ENCODE peak calls at places on chromosome 19, in six cellular contexts. One of them, this sample, is unnamed.

GRCh38 chr19:8302357-8302691 is 5.8 kb downstream of the CD320 start:
- DNase-seq in WTC11: peak; percentile 6
- DNase-seq in A549: no peak
- DNase-seq in GM12878: no peak
- DNase-seq in IMR-90: no peak
- DNase-seq in SK-N-SH: no peak
- DNase-seq in this sample: no peak

GRCh38 chr19:13953021-13953531 is 767 bp downstream of the DCAF15 start:
- DNase-seq in WTC11: peak; percentile 32
- DNase-seq in A549: peak; percentile 35
- DNase-seq in GM12878: no peak
- DNase-seq in IMR-90: peak; percentile 39
- DNase-seq in SK-N-SH: no peak
- DNase-seq in this sample: no peak

GRCh38 chr19:46717034-46717715 is at the start of gene PRKD2:
- DNase-seq in WTC11: peak; percentile 97
- DNase-seq in A549: peak; percentile 90
- DNase-seq in GM12878: no peak
- DNase-seq in IMR-90: peak; percentile 68
- DNase-seq in SK-N-SH: peak; percentile 98
- DNase-seq in this sample: peak; percentile 100

GRCh38 chr19:18118420-18119242 is 21.1 kb downstream of the MAST3 start:
- DNase-seq in WTC11: no peak
- DNase-seq in A549: no peak
- DNase-seq in GM12878: no peak
- DNase-seq in IMR-90: peak; percentile 18
- DNase-seq in SK-N-SH: no peak
- DNase-seq in this sample: no peak

GRCh38 chr19:53520163-53520546 is 17.8 kb upstream of the ZNF331 start:
- DNase-seq in WTC11: no peak
- DNase-seq in A549: no peak
- DNase-seq in GM12878: no peak
- DNase-seq in IMR-90: no peak
- DNase-seq in SK-N-SH: no peak
- DNase-seq in this sample: no peak

GRCh38 chr19:45767410-45767880 is 1.6 kb downstream of the SIX5 start:
- DNase-seq in WTC11: peak; percentile 69
- DNase-seq in A549: peak; percentile 58
- DNase-seq in GM12878: no peak
- DNase-seq in IMR-90: peak; percentile 89
- DNase-seq in SK-N-SH: no peak
- DNase-seq in this sample: no peak

GRCh38 chr19:38793186-38793585 is 4.2 kb downstream of the LGALS7B start:
- DNase-seq in WTC11: no peak
- DNase-seq in A549: no peak
- DNase-seq in GM12878: no peak
- DNase-seq in IMR-90: peak; percentile 60
- DNase-seq in SK-N-SH: no peak
- DNase-seq in this sample: no peak

GRCh38 chr19:57841364-57841763 is 8.3 kb upstream of the ZNF587 start:
- DNase-seq in WTC11: no peak
- DNase-seq in A549: no peak
- DNase-seq in GM12878: no peak
- DNase-seq in IMR-90: no peak
- DNase-seq in SK-N-SH: no peak
- DNase-seq in this sample: no peak

GRCh38 chr19:6020166-6020967 is 42.4 kb upstream of the RANBP3 start:
- DNase-seq in WTC11: no peak
- DNase-seq in A549: no peak
- DNase-seq in GM12878: no peak
- DNase-seq in IMR-90: no peak
- DNase-seq in SK-N-SH: peak; percentile 8
- DNase-seq in this sample: no peak

GRCh38 chr19:16325161-16325527 is 518 bp downstream of the KLF2 start:
- DNase-seq in WTC11: peak; percentile 54
- DNase-seq in A549: no peak
- DNase-seq in GM12878: no peak
- DNase-seq in IMR-90: no peak
- DNase-seq in SK-N-SH: peak; percentile 65
- DNase-seq in this sample: peak; percentile 71

GRCh38 chr19:17855333-17856152 is 4.2 kb upstream of the RPL18A start:
- DNase-seq in WTC11: peak; percentile 95
- DNase-seq in A549: peak; percentile 81
- DNase-seq in GM12878: peak; percentile 37
- DNase-seq in IMR-90: peak; percentile 49
- DNase-seq in SK-N-SH: peak; percentile 84
- DNase-seq in this sample: peak; percentile 99

GRCh38 chr19:8251025-8251472 is 41.9 kb downstream of the CERS4 start:
- DNase-seq in WTC11: no peak
- DNase-seq in A549: no peak
- DNase-seq in GM12878: no peak
- DNase-seq in IMR-90: peak; percentile 11
- DNase-seq in SK-N-SH: no peak
- DNase-seq in this sample: no peak

GRCh38 chr19:5974721-5975387 is 3.1 kb downstream of the RANBP3 start:
- DNase-seq in WTC11: no peak
- DNase-seq in A549: no peak
- DNase-seq in GM12878: peak; percentile 16
- DNase-seq in IMR-90: peak; percentile 35
- DNase-seq in SK-N-SH: no peak
- DNase-seq in this sample: no peak

GRCh38 chr19:19421326-19421725 is 15.9 kb downstream of the GATAD2A start:
- DNase-seq in WTC11: no peak
- DNase-seq in A549: no peak
- DNase-seq in GM12878: no peak
- DNase-seq in IMR-90: no peak
- DNase-seq in SK-N-SH: no peak
- DNase-seq in this sample: no peak

GRCh38 chr19:52963229-52963760 is 614 bp upstream of the ZNF816 start:
- DNase-seq in WTC11: peak; percentile 40
- DNase-seq in A549: no peak
- DNase-seq in GM12878: no peak
- DNase-seq in IMR-90: no peak
- DNase-seq in SK-N-SH: peak; percentile 53
- DNase-seq in this sample: peak; percentile 66

GRCh38 chr19:14814982-14815381 is 20.0 kb downstream of the OR7A5 start:
- DNase-seq in WTC11: no peak
- DNase-seq in A549: no peak
- DNase-seq in GM12878: no peak
- DNase-seq in IMR-90: no peak
- DNase-seq in SK-N-SH: no peak
- DNase-seq in this sample: no peak

GRCh38 chr19:45339629-45340028 is 921 bp upstream of the KLC3 start:
- DNase-seq in WTC11: no peak
- DNase-seq in A549: no peak
- DNase-seq in GM12878: no peak
- DNase-seq in IMR-90: no peak
- DNase-seq in SK-N-SH: no peak
- DNase-seq in this sample: no peak

GRCh38 chr19:5648464-5648863 is 25.6 kb downstream of the SAFB start:
- DNase-seq in WTC11: no peak
- DNase-seq in A549: no peak
- DNase-seq in GM12878: no peak
- DNase-seq in IMR-90: no peak
- DNase-seq in SK-N-SH: no peak
- DNase-seq in this sample: no peak

GRCh38 chr19:39917561-39918182 is 16.8 kb downstream of the FCGBP start:
- DNase-seq in WTC11: no peak
- DNase-seq in A549: no peak
- DNase-seq in GM12878: no peak
- DNase-seq in IMR-90: no peak
- DNase-seq in SK-N-SH: no peak
- DNase-seq in this sample: no peak

GRCh38 chr19:16376649-16377048 is 52.0 kb downstream of the KLF2 start:
- DNase-seq in WTC11: peak; percentile 76
- DNase-seq in A549: peak; percentile 33
- DNase-seq in GM12878: no peak
- DNase-seq in IMR-90: no peak
- DNase-seq in SK-N-SH: peak; percentile 59
- DNase-seq in this sample: peak; percentile 86

GRCh38 chr19:53192771-53193533 is at the start of gene ZNF665:
- DNase-seq in WTC11: peak; percentile 87
- DNase-seq in A549: no peak
- DNase-seq in GM12878: no peak
- DNase-seq in IMR-90: peak; percentile 82
- DNase-seq in SK-N-SH: peak; percentile 92
- DNase-seq in this sample: peak; percentile 82

GRCh38 chr19:18586311-18586710 is 2.3 kb upstream of the REX1BD start:
- DNase-seq in WTC11: no peak
- DNase-seq in A549: no peak
- DNase-seq in GM12878: no peak
- DNase-seq in IMR-90: no peak
- DNase-seq in SK-N-SH: no peak
- DNase-seq in this sample: no peak

GRCh38 chr19:48113190-48113917 is 2.7 kb upstream of the PLA2G4C start:
- DNase-seq in WTC11: no peak
- DNase-seq in A549: no peak
- DNase-seq in GM12878: no peak
- DNase-seq in IMR-90: peak; percentile 18
- DNase-seq in SK-N-SH: no peak
- DNase-seq in this sample: no peak
- TF ChIP-seq USF2 in WTC11: no peak
- TF ChIP-seq USF2 in A549: no peak
- TF ChIP-seq USF2 in GM12878: no peak
- TF ChIP-seq USF2 in IMR-90: no peak
- TF ChIP-seq USF2 in SK-N-SH: no peak
- TF ChIP-seq USF2 in this sample: no peak

DNA sequence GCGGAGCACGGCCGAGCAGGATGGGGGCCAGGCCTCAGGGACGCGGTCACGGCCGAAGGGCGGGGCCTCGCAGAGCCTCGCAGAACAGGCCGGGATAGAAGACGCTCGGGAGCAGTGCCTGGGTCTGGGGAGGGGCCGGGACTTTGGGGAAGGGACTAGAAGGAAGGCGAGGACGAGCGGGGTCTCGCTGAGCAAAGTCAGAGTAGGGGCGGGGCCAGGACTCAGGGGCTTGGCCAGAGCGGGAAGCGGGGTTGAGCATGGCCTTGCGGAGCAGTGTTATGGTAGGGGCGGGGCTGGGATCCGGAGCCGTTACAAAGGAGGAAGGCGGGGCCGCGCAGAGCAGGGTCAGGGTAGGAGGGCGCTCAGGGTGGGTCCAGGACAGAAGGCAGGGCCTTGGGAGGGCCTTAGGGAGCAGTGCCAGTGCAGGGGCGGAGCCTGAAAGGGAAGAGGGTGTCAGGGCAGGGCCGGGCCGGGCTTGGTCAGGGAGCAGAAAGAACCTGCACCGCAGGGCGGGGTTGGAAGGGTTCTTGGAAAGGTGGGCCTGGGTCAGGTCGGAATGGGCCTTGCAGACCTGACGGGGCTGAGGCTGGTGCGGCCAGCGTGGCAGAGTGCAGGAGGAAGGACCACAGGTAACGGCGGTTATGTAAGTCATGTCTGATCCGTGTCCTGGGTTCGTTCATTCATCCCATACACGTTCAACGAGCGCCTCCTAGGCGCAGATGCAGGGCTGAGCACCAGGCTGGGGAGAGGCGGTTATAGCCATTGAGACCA is 535 bp upstream of the ATP8B3 start:
- DNase-seq in WTC11: peak; percentile 97
- DNase-seq in A549: peak; percentile 88
- DNase-seq in GM12878: peak; percentile 82
- DNase-seq in IMR-90: peak; percentile 90
- DNase-seq in SK-N-SH: peak; percentile 96
- DNase-seq in this sample: peak; percentile 93
- TF ChIP-seq USF2 in WTC11: no peak
- TF ChIP-seq USF2 in A549: no peak
- TF ChIP-seq USF2 in GM12878: no peak
- TF ChIP-seq USF2 in IMR-90: no peak
- TF ChIP-seq USF2 in SK-N-SH: no peak
- TF ChIP-seq USF2 in this sample: no peak

DNA sequence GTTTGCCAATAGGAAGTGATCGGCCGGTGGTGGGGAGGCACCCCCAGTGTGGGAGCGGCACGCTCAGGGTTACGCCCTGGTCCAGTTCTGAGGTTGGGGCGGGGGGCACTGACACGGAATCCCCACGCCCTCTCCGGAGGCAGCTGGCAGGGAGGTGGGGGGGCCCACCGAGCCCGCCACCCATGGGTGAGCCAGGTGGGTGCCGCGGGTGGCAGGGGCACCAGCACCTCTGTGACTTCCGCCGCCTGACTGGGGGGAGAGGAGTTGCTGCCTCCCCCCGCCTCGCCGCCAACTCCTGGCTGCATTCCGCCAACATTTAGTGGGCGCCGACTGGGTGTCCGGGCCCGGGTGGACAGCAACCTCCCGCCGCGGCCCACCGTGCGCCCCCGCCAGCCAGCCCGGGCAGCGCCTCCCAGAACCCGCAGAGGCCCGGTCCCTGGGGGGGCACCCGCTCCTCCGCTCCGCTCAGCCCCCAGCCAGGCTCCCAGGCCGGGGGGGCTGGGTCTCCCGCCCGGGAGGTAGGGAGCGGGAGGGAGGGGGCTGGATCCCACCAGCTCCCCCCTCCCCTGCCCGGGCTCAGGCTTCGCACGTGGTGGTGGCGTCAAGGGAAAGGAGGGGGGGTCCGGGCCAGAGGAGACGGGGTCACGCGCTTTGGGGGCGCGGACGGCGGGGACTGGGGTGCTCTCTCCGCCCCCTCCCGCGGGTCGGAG is 2.0 kb downstream of the ZBTB7A start:
- DNase-seq in WTC11: no peak
- DNase-seq in A549: no peak
- DNase-seq in GM12878: no peak
- DNase-seq in IMR-90: no peak
- DNase-seq in SK-N-SH: peak; percentile 86
- DNase-seq in this sample: no peak
- TF ChIP-seq USF2 in WTC11: peak; percentile 35
- TF ChIP-seq USF2 in A549: no peak
- TF ChIP-seq USF2 in GM12878: no peak
- TF ChIP-seq USF2 in IMR-90: peak; percentile 38
- TF ChIP-seq USF2 in SK-N-SH: no peak
- TF ChIP-seq USF2 in this sample: no peak

GRCh38 chr19:29366757-29367156 is 153.8 kb upstream of the UQCRFS1 start:
- DNase-seq in WTC11: no peak
- DNase-seq in A549: no peak
- DNase-seq in GM12878: no peak
- DNase-seq in IMR-90: no peak
- DNase-seq in SK-N-SH: no peak
- DNase-seq in this sample: peak; percentile 36

GRCh38 chr19:29365836-29366417 is 153.0 kb upstream of the UQCRFS1 start:
- DNase-seq in WTC11: no peak
- DNase-seq in A549: no peak
- DNase-seq in GM12878: no peak
- DNase-seq in IMR-90: no peak
- DNase-seq in SK-N-SH: no peak
- DNase-seq in this sample: peak; percentile 11

GRCh38 chr19:29364999-29365398 is 152.0 kb upstream of the UQCRFS1 start:
- DNase-seq in WTC11: no peak
- DNase-seq in A549: no peak
- DNase-seq in GM12878: no peak
- DNase-seq in IMR-90: no peak
- DNase-seq in SK-N-SH: no peak
- DNase-seq in this sample: no peak

GRCh38 chr19:29367701-29368306 is 154.9 kb upstream of the UQCRFS1 start:
- DNase-seq in WTC11: no peak
- DNase-seq in A549: no peak
- DNase-seq in GM12878: no peak
- DNase-seq in IMR-90: no peak
- DNase-seq in SK-N-SH: no peak
- DNase-seq in this sample: peak; percentile 39

GRCh38 chr19:29364224-29364726 is 151.3 kb upstream of the UQCRFS1 start:
- DNase-seq in WTC11: peak; percentile 32
- DNase-seq in A549: no peak
- DNase-seq in GM12878: no peak
- DNase-seq in IMR-90: no peak
- DNase-seq in SK-N-SH: no peak
- DNase-seq in this sample: peak; percentile 45
- TF ChIP-seq USF2 in WTC11: no peak
- TF ChIP-seq USF2 in A549: no peak
- TF ChIP-seq USF2 in GM12878: no peak
- TF ChIP-seq USF2 in IMR-90: no peak
- TF ChIP-seq USF2 in SK-N-SH: no peak
- TF ChIP-seq USF2 in this sample: no peak

GRCh38 chr19:41995959-41996797 is 2.1 kb upstream of the ATP1A3 start:
- DNase-seq in WTC11: peak; percentile 74
- DNase-seq in A549: peak; percentile 72
- DNase-seq in GM12878: no peak
- DNase-seq in IMR-90: no peak
- DNase-seq in SK-N-SH: peak; percentile 90
- DNase-seq in this sample: peak; percentile 78
- TF ChIP-seq USF2 in WTC11: no peak
- TF ChIP-seq USF2 in A549: no peak
- TF ChIP-seq USF2 in GM12878: no peak
- TF ChIP-seq USF2 in IMR-90: no peak
- TF ChIP-seq USF2 in SK-N-SH: no peak
- TF ChIP-seq USF2 in this sample: no peak